ENCODE peak calls at places on chromosomes 3 and 15, in five cellular contexts. One of them, this sample, is unnamed.

GRCh38 chr3:9169951-9170850 is 79.2 kb downstream of the SRGAP3 start:
- DNase-seq in SJSA1: no peak
- DNase-seq in left ventricle myocardium inferior: no peak
- DNase-seq in Panc1: no peak
- DNase-seq in colonic mucosa: no peak
- DNase-seq in this sample: no peak

GRCh38 chr3:156675744-156676466 is 1.5 kb downstream of the TIPARP start:
- DNase-seq in SJSA1: peak; percentile 65
- DNase-seq in left ventricle myocardium inferior: peak; percentile 21
- DNase-seq in Panc1: peak; percentile 69
- DNase-seq in colonic mucosa: peak; percentile 71
- DNase-seq in this sample: peak; percentile 77

GRCh38 chr3:142723968-142724681 is at the start of gene TRPC1:
- DNase-seq in SJSA1: peak; percentile 77
- DNase-seq in left ventricle myocardium inferior: peak; percentile 72
- DNase-seq in Panc1: peak; percentile 55
- DNase-seq in colonic mucosa: peak; percentile 75
- DNase-seq in this sample: peak; percentile 89

GRCh38 chr3:105394177-105394576 is 27.5 kb downstream of the ALCAM start:
- DNase-seq in SJSA1: no peak
- DNase-seq in left ventricle myocardium inferior: no peak
- DNase-seq in Panc1: no peak
- DNase-seq in colonic mucosa: no peak
- DNase-seq in this sample: no peak

GRCh38 chr3:107752202-107752990 is 229.6 kb downstream of the BBX start:
- DNase-seq in SJSA1: no peak
- DNase-seq in left ventricle myocardium inferior: no peak
- DNase-seq in Panc1: no peak
- DNase-seq in colonic mucosa: peak; percentile 22
- DNase-seq in this sample: no peak

GRCh38 chr3:122996038-122996580 is 31.5 kb downstream of the SEMA5B start:
- DNase-seq in SJSA1: no peak
- DNase-seq in left ventricle myocardium inferior: no peak
- DNase-seq in Panc1: no peak
- DNase-seq in colonic mucosa: no peak
- DNase-seq in this sample: peak; percentile 81

GRCh38 chr3:14210281-14210670 is 31.7 kb downstream of the LSM3 start:
- DNase-seq in SJSA1: no peak
- DNase-seq in left ventricle myocardium inferior: no peak
- DNase-seq in Panc1: no peak
- DNase-seq in colonic mucosa: no peak
- DNase-seq in this sample: no peak

GRCh38 chr15:95522533-95522932 is 808.0 kb upstream of the NR2F2 start:
- DNase-seq in SJSA1: no peak
- DNase-seq in left ventricle myocardium inferior: no peak
- DNase-seq in Panc1: no peak
- DNase-seq in colonic mucosa: no peak
- DNase-seq in this sample: no peak

GRCh38 chr15:35833590-35833989 is 287.6 kb upstream of the DPH6 start:
- DNase-seq in SJSA1: no peak
- DNase-seq in left ventricle myocardium inferior: no peak
- DNase-seq in Panc1: no peak
- DNase-seq in colonic mucosa: no peak
- DNase-seq in this sample: no peak

GRCh38 chr3:145094355-145094941 is 1066.5 kb downstream of the PLOD2 start:
- DNase-seq in SJSA1: no peak
- DNase-seq in left ventricle myocardium inferior: no peak
- DNase-seq in Panc1: no peak
- DNase-seq in colonic mucosa: no peak
- DNase-seq in this sample: no peak

GRCh38 chr15:79629687-79630086 is 197.6 kb downstream of the MINAR1 start:
- DNase-seq in SJSA1: no peak
- DNase-seq in left ventricle myocardium inferior: no peak
- DNase-seq in Panc1: no peak
- DNase-seq in colonic mucosa: no peak
- DNase-seq in this sample: no peak

GRCh38 chr3:184154909-184155643 is at the start of gene DVL3:
- DNase-seq in SJSA1: peak; percentile 64
- DNase-seq in left ventricle myocardium inferior: peak; percentile 78
- DNase-seq in Panc1: no peak
- DNase-seq in colonic mucosa: peak; percentile 61
- DNase-seq in this sample: peak; percentile 81

GRCh38 chr3:34159613-34160420 is 361.4 kb downstream of the PDCD6IP start:
- DNase-seq in SJSA1: no peak
- DNase-seq in left ventricle myocardium inferior: no peak
- DNase-seq in Panc1: no peak
- DNase-seq in colonic mucosa: no peak
- DNase-seq in this sample: no peak

GRCh38 chr3:132879651-132880050 is 157.4 kb upstream of the NPHP3 start:
- DNase-seq in SJSA1: no peak
- DNase-seq in left ventricle myocardium inferior: no peak
- DNase-seq in Panc1: no peak
- DNase-seq in colonic mucosa: no peak
- DNase-seq in this sample: no peak

GRCh38 chr3:133014325-133014724 is 23.9 kb upstream of the TMEM108 start:
- DNase-seq in SJSA1: no peak
- DNase-seq in left ventricle myocardium inferior: no peak
- DNase-seq in Panc1: no peak
- DNase-seq in colonic mucosa: no peak
- DNase-seq in this sample: no peak

GRCh38 chr15:77546050-77546501 is 86.6 kb downstream of the LINGO1 start:
- DNase-seq in SJSA1: peak; percentile 65
- DNase-seq in left ventricle myocardium inferior: no peak
- DNase-seq in Panc1: peak; percentile 8
- DNase-seq in colonic mucosa: no peak
- DNase-seq in this sample: peak; percentile 41

GRCh38 chr3:1462916-1463315 is 370.1 kb downstream of the CNTN6 start:
- DNase-seq in SJSA1: no peak
- DNase-seq in left ventricle myocardium inferior: no peak
- DNase-seq in Panc1: no peak
- DNase-seq in colonic mucosa: no peak
- DNase-seq in this sample: no peak

GRCh38 chr3:1469687-1470086 is 376.9 kb downstream of the CNTN6 start:
- DNase-seq in SJSA1: no peak
- DNase-seq in left ventricle myocardium inferior: no peak
- DNase-seq in Panc1: no peak
- DNase-seq in colonic mucosa: no peak
- DNase-seq in this sample: no peak

GRCh38 chr3:1469248-1469647 is 376.4 kb downstream of the CNTN6 start:
- DNase-seq in SJSA1: no peak
- DNase-seq in left ventricle myocardium inferior: no peak
- DNase-seq in Panc1: no peak
- DNase-seq in colonic mucosa: no peak
- DNase-seq in this sample: no peak

GRCh38 chr3:1468145-1468544 is 375.3 kb downstream of the CNTN6 start:
- DNase-seq in SJSA1: no peak
- DNase-seq in left ventricle myocardium inferior: no peak
- DNase-seq in Panc1: no peak
- DNase-seq in colonic mucosa: no peak
- DNase-seq in this sample: no peak
- H3K4me1 ChIP-seq in SJSA1: no peaks in the 10 kb centered on the region
- H3K4me1 ChIP-seq in left ventricle myocardium inferior: no peaks in the 10 kb centered on the region
- H3K4me1 ChIP-seq in Panc1: no peaks in the 10 kb centered on the region
- H3K4me1 ChIP-seq in colonic mucosa: no peaks in the 10 kb centered on the region
- H3K4me1 ChIP-seq in this sample: no peaks in the 10 kb centered on the region

GRCh38 chr3:49199244-49199899 is 28.0 kb downstream of the KLHDC8B start:
- DNase-seq in SJSA1: peak; percentile 95
- DNase-seq in left ventricle myocardium inferior: peak; percentile 98
- DNase-seq in Panc1: no peak
- DNase-seq in colonic mucosa: peak; percentile 81
- DNase-seq in this sample: peak; percentile 97
- H3K4me3 ChIP-seq in SJSA1: peak overlapping the region; percentile 37
- H3K4me3 ChIP-seq in left ventricle myocardium inferior: peak overlapping the region; percentile 72
- H3K4me3 ChIP-seq in Panc1: no peak overlapping the region
- H3K4me3 ChIP-seq in colonic mucosa: peak overlapping the region; percentile 11
- H3K4me3 ChIP-seq in this sample: peak overlapping the region; percentile 65

GRCh38 chr15:92884459-92884812 is 15.7 kb upstream of the CHD2 start:
- DNase-seq in SJSA1: no peak
- DNase-seq in left ventricle myocardium inferior: no peak
- DNase-seq in Panc1: no peak
- DNase-seq in colonic mucosa: no peak
- DNase-seq in this sample: no peak

GRCh38 chr15:92882697-92883642 is 17.2 kb upstream of the CHD2 start:
- DNase-seq in SJSA1: no peak
- DNase-seq in left ventricle myocardium inferior: peak; percentile 28
- DNase-seq in Panc1: no peak
- DNase-seq in colonic mucosa: peak; percentile 32
- DNase-seq in this sample: peak; percentile 79

GRCh38 chr15:92884813-92885461 is 15.2 kb upstream of the CHD2 start:
- DNase-seq in SJSA1: no peak
- DNase-seq in left ventricle myocardium inferior: no peak
- DNase-seq in Panc1: no peak
- DNase-seq in colonic mucosa: no peak
- DNase-seq in this sample: no peak

GRCh38 chr15:92881838-92882696 is 18.1 kb upstream of the CHD2 start:
- DNase-seq in SJSA1: peak; percentile 99
- DNase-seq in left ventricle myocardium inferior: peak; percentile 99
- DNase-seq in Panc1: peak; percentile 100
- DNase-seq in colonic mucosa: peak; percentile 99
- DNase-seq in this sample: peak; percentile 99

DNA sequence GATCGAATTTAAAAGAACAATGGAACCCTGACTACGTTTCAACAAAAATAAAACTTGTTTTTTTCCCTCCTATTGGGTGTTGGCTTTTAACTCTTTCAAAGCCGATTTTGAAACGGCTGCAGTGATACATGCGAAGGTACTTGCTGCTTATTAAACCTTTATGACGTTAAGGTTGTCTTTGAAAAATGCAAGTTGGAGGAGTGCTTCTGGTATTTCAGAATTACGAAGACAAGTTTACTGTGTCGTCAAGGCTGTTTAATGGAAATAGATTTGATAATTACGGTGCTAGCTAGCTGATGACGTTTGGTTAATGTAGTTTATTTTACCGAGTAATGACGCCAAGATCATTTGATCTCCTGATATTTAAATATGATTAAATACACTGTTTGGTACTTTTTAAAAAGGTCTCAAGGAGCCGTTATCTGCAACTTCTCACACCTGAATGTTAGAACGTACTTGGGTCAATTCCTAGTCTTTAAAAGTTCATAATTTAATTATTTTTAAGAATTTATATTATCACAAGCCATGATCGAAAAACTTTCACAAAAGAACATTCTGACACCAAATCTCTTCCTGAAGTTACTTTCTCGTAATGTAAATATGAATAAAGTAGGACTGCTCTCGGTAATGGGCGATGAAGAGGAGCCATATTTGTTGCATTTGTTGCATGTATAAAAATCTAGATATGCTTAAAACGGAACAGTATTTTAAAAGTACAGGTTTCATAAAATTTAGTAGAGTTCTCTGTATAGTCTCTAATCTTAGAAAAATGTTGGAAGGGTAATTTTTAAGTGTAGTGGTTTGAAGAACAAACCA is 16.3 kb upstream of the CHD2 start:
- DNase-seq in SJSA1: no peak
- DNase-seq in left ventricle myocardium inferior: no peak
- DNase-seq in Panc1: peak; percentile 46
- DNase-seq in colonic mucosa: no peak
- DNase-seq in this sample: no peak
- H3K4me1 ChIP-seq in SJSA1: peaks cover 23% of the 10 kb centered on the region
- H3K4me1 ChIP-seq in left ventricle myocardium inferior: peaks cover 77% of the 10 kb centered on the region
- H3K4me1 ChIP-seq in Panc1: peaks cover 42% of the 10 kb centered on the region
- H3K4me1 ChIP-seq in colonic mucosa: peaks cover 15% of the 10 kb centered on the region
- H3K4me1 ChIP-seq in this sample: no peaks in the 10 kb centered on the region

GRCh38 chr3:73727117-73727802 is 102.5 kb upstream of the PDZRN3 start:
- DNase-seq in SJSA1: peak; percentile 43
- DNase-seq in left ventricle myocardium inferior: no peak
- DNase-seq in Panc1: no peak
- DNase-seq in colonic mucosa: no peak
- DNase-seq in this sample: peak; percentile 56

GRCh38 chr3:73733796-73734195 is 109.1 kb upstream of the PDZRN3 start:
- DNase-seq in SJSA1: no peak
- DNase-seq in left ventricle myocardium inferior: no peak
- DNase-seq in Panc1: no peak
- DNase-seq in colonic mucosa: no peak
- DNase-seq in this sample: no peak

GRCh38 chr3:73729969-73730440 is 105.3 kb upstream of the PDZRN3 start:
- DNase-seq in SJSA1: no peak
- DNase-seq in left ventricle myocardium inferior: peak; percentile 16
- DNase-seq in Panc1: no peak
- DNase-seq in colonic mucosa: peak; percentile 32
- DNase-seq in this sample: no peak

GRCh38 chr3:73723596-73723995 is 98.9 kb upstream of the PDZRN3 start:
- DNase-seq in SJSA1: no peak
- DNase-seq in left ventricle myocardium inferior: no peak
- DNase-seq in Panc1: no peak
- DNase-seq in colonic mucosa: no peak
- DNase-seq in this sample: no peak

DNA sequence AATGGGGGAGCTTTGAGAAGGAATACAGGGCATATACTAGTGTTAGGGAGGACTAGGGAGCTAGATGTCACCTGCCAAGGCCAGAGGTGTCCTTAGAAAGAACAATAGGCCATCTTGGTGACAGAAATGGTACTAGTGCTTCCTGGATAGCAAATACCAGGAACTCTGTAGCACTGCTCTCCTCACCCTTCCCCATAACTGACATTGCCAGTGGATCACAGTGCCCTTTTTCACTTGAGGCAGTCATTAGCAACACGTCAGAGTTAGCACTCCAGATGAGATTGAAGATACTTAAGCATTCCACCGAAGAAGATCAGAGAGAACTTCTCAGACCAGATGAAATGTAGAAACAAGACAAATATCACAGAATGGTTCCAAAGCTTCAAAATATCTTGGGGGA is 103.1 kb upstream of the PDZRN3 start:
- DNase-seq in SJSA1: no peak
- DNase-seq in left ventricle myocardium inferior: no peak
- DNase-seq in Panc1: no peak
- DNase-seq in colonic mucosa: no peak
- DNase-seq in this sample: no peak
- H3K4me3 ChIP-seq in SJSA1: no peak overlapping the region
- H3K4me3 ChIP-seq in left ventricle myocardium inferior: no peak overlapping the region
- H3K4me3 ChIP-seq in Panc1: no peak overlapping the region
- H3K4me3 ChIP-seq in colonic mucosa: no peak overlapping the region
- H3K4me3 ChIP-seq in this sample: no peak overlapping the region

DNA sequence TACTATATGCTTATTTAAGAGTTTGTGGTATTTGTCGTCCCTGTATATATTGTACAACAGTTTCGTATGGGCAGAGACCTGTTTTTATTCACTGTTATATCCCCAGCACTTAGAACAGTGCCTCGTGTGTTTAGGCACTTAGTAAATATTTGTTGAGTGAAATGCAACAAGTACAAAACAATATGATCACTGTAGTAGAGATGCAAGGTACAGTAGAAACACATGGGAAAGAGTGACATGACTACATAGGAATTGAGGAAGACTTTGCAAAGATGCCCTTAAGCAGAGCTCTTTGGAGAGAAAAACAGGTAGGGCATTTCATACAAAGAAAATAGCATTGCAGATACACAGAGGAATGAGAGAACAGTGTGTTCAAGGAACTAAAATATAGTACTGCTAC is 18.3 kb downstream of the RASA2 start:
- DNase-seq in SJSA1: no peak
- DNase-seq in left ventricle myocardium inferior: no peak
- DNase-seq in Panc1: no peak
- DNase-seq in colonic mucosa: no peak
- DNase-seq in this sample: no peak
- H3K4me1 ChIP-seq in SJSA1: no peaks in the 10 kb centered on the region
- H3K4me1 ChIP-seq in left ventricle myocardium inferior: peaks cover 12% of the 10 kb centered on the region
- H3K4me1 ChIP-seq in Panc1: no peaks in the 10 kb centered on the region
- H3K4me1 ChIP-seq in colonic mucosa: no peaks in the 10 kb centered on the region
- H3K4me1 ChIP-seq in this sample: peaks cover 3% of the 10 kb centered on the region

This sample was measured in aorta.